ENCODE peak calls at places on chromosome 17, in four cellular contexts. One of them, this sample, is unnamed.

GRCh38 chr17:57521606-57522435 is 223.3 kb downstream of the CCDC182 start:
- DNase-seq in heart right ventricle: no peak
- DNase-seq in effector memory CD4-positive, alpha-beta T cell: no peak
- DNase-seq in H7: no peak
- DNase-seq in this sample: no peak

GRCh38 chr17:6361733-6362132 is 73.2 kb downstream of the AIPL1 start:
- DNase-seq in heart right ventricle: no peak
- DNase-seq in effector memory CD4-positive, alpha-beta T cell: no peak
- DNase-seq in H7: peak; percentile 73
- DNase-seq in this sample: no peak

GRCh38 chr17:8256291-8256690 is 7.2 kb downstream of the PFAS start:
- DNase-seq in heart right ventricle: no peak
- DNase-seq in effector memory CD4-positive, alpha-beta T cell: no peak
- DNase-seq in H7: no peak
- DNase-seq in this sample: no peak

GRCh38 chr17:78875738-78876597 is 27.0 kb downstream of the CEP295NL start:
- DNase-seq in heart right ventricle: no peak
- DNase-seq in effector memory CD4-positive, alpha-beta T cell: no peak
- DNase-seq in H7: peak; percentile 30
- DNase-seq in this sample: no peak

GRCh38 chr17:7836596-7837374 is 2.8 kb downstream of the KDM6B start:
- DNase-seq in heart right ventricle: peak; percentile 95
- DNase-seq in effector memory CD4-positive, alpha-beta T cell: peak; percentile 66
- DNase-seq in H7: peak; percentile 92
- DNase-seq in this sample: peak; percentile 57

GRCh38 chr17:81401727-81402529 is 6.7 kb downstream of the BAHCC1 start:
- DNase-seq in heart right ventricle: no peak
- DNase-seq in effector memory CD4-positive, alpha-beta T cell: no peak
- DNase-seq in H7: peak; percentile 90
- DNase-seq in this sample: no peak

GRCh38 chr17:77491921-77492445 is 351.2 kb downstream of the SEC14L1 start:
- DNase-seq in heart right ventricle: no peak
- DNase-seq in effector memory CD4-positive, alpha-beta T cell: peak; percentile 23
- DNase-seq in H7: peak; percentile 35
- DNase-seq in this sample: peak; percentile 56

GRCh38 chr17:67666710-67667109 is 51.0 kb upstream of the NOL11 start:
- DNase-seq in heart right ventricle: no peak
- DNase-seq in effector memory CD4-positive, alpha-beta T cell: no peak
- DNase-seq in H7: no peak
- DNase-seq in this sample: no peak

GRCh38 chr17:50196826-50197225 is 4.6 kb downstream of the COL1A1 start:
- DNase-seq in heart right ventricle: no peak
- DNase-seq in effector memory CD4-positive, alpha-beta T cell: no peak
- DNase-seq in H7: no peak
- DNase-seq in this sample: no peak

GRCh38 chr17:68957944-68958343 is 2.8 kb upstream of the ABCA8 start:
- DNase-seq in heart right ventricle: no peak
- DNase-seq in effector memory CD4-positive, alpha-beta T cell: no peak
- DNase-seq in H7: no peak
- DNase-seq in this sample: no peak

GRCh38 chr17:1059131-1059795 is 62.3 kb downstream of the TIMM22 start:
- DNase-seq in heart right ventricle: no peak
- DNase-seq in effector memory CD4-positive, alpha-beta T cell: no peak
- DNase-seq in H7: no peak
- DNase-seq in this sample: no peak

GRCh38 chr17:1056761-1057160 is 59.8 kb downstream of the TIMM22 start:
- DNase-seq in heart right ventricle: no peak
- DNase-seq in effector memory CD4-positive, alpha-beta T cell: no peak
- DNase-seq in H7: no peak
- DNase-seq in this sample: no peak

GRCh38 chr17:1055751-1056645 is 59.1 kb downstream of the TIMM22 start:
- DNase-seq in heart right ventricle: peak; percentile 75
- DNase-seq in effector memory CD4-positive, alpha-beta T cell: no peak
- DNase-seq in H7: peak; percentile 97
- DNase-seq in this sample: no peak

GRCh38 chr17:1058423-1059130 is 61.6 kb downstream of the TIMM22 start:
- DNase-seq in heart right ventricle: peak; percentile 46
- DNase-seq in effector memory CD4-positive, alpha-beta T cell: no peak
- DNase-seq in H7: peak; percentile 90
- DNase-seq in this sample: no peak

GRCh38 chr17:1060991-1061390 is 64.1 kb downstream of the TIMM22 start:
- DNase-seq in heart right ventricle: no peak
- DNase-seq in effector memory CD4-positive, alpha-beta T cell: no peak
- DNase-seq in H7: no peak
- DNase-seq in this sample: no peak
- H3K4me3 ChIP-seq in heart right ventricle: no peak overlapping the region
- H3K4me3 ChIP-seq in effector memory CD4-positive, alpha-beta T cell: no peak overlapping the region
- H3K4me3 ChIP-seq in H7: no peak overlapping the region
- H3K4me3 ChIP-seq in this sample: no peak overlapping the region

GRCh38 chr17:32125848-32126153 is 16.5 kb upstream of the RHOT1 start:
- DNase-seq in heart right ventricle: no peak
- DNase-seq in effector memory CD4-positive, alpha-beta T cell: no peak
- DNase-seq in H7: no peak
- DNase-seq in this sample: no peak

GRCh38 chr17:32124985-32125847 is 17.1 kb upstream of the RHOT1 start:
- DNase-seq in heart right ventricle: no peak
- DNase-seq in effector memory CD4-positive, alpha-beta T cell: no peak
- DNase-seq in H7: no peak
- DNase-seq in this sample: no peak

GRCh38 chr17:32126325-32126724 is 16.0 kb upstream of the RHOT1 start:
- DNase-seq in heart right ventricle: no peak
- DNase-seq in effector memory CD4-positive, alpha-beta T cell: no peak
- DNase-seq in H7: no peak
- DNase-seq in this sample: no peak

GRCh38 chr17:32127156-32127897 is 15.0 kb upstream of the RHOT1 start:
- DNase-seq in heart right ventricle: peak; percentile 87
- DNase-seq in effector memory CD4-positive, alpha-beta T cell: peak; percentile 67
- DNase-seq in H7: peak; percentile 74
- DNase-seq in this sample: peak; percentile 81

GRCh38 chr17:32126746-32127145 is 15.6 kb upstream of the RHOT1 start:
- DNase-seq in heart right ventricle: no peak
- DNase-seq in effector memory CD4-positive, alpha-beta T cell: no peak
- DNase-seq in H7: no peak
- DNase-seq in this sample: no peak
- H3K4me3 ChIP-seq in heart right ventricle: peak overlapping the region; percentile 63
- H3K4me3 ChIP-seq in effector memory CD4-positive, alpha-beta T cell: peak overlapping the region; percentile 87
- H3K4me3 ChIP-seq in H7: no peak overlapping the region
- H3K4me3 ChIP-seq in this sample: no peak overlapping the region

GRCh38 chr17:55577011-55577586 is 65.8 kb upstream of the SMIM36 start:
- DNase-seq in heart right ventricle: peak; percentile 30
- DNase-seq in effector memory CD4-positive, alpha-beta T cell: no peak
- DNase-seq in H7: no peak
- DNase-seq in this sample: peak; percentile 66
- H3K4me3 ChIP-seq in heart right ventricle: peak overlapping the region; percentile 43
- H3K4me3 ChIP-seq in effector memory CD4-positive, alpha-beta T cell: peak overlapping the region; percentile 60
- H3K4me3 ChIP-seq in H7: no peak overlapping the region
- H3K4me3 ChIP-seq in this sample: peak overlapping the region; percentile 57

DNA sequence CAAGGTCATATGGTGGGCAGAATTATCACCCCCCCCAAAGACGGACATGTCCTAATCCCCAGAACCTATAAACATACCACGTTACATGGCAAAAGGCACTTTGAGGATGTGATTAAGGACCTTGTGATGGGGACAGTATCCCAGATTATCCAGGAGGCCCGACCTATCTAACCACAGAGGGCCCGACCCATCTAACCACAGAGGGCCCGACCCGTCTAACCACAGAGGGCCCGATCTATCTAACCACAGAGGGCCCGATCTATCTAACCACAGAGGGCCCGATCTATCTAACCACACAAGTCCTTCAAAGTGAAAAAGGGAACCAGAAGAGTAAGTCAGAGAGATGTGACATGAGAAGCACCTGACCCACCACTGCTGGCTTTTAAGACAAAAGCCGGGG is 56.8 kb downstream of the ANKFY1 start:
- DNase-seq in heart right ventricle: no peak
- DNase-seq in effector memory CD4-positive, alpha-beta T cell: no peak
- DNase-seq in H7: no peak
- DNase-seq in this sample: no peak
- H3K4me3 ChIP-seq in heart right ventricle: no peak overlapping the region
- H3K4me3 ChIP-seq in effector memory CD4-positive, alpha-beta T cell: no peak overlapping the region
- H3K4me3 ChIP-seq in H7: no peak overlapping the region
- H3K4me3 ChIP-seq in this sample: no peak overlapping the region

GRCh38 chr17:45410144-45411091 is 22.3 kb downstream of the ARHGAP27 start:
- DNase-seq in heart right ventricle: peak; percentile 66
- DNase-seq in effector memory CD4-positive, alpha-beta T cell: peak; percentile 32
- DNase-seq in H7: peak; percentile 59
- DNase-seq in this sample: peak; percentile 58
- H3K4me3 ChIP-seq in heart right ventricle: peak overlapping the region; percentile 38
- H3K4me3 ChIP-seq in effector memory CD4-positive, alpha-beta T cell: peak overlapping the region; percentile 90
- H3K4me3 ChIP-seq in H7: no peak overlapping the region
- H3K4me3 ChIP-seq in this sample: peak overlapping the region; percentile 97

DNA sequence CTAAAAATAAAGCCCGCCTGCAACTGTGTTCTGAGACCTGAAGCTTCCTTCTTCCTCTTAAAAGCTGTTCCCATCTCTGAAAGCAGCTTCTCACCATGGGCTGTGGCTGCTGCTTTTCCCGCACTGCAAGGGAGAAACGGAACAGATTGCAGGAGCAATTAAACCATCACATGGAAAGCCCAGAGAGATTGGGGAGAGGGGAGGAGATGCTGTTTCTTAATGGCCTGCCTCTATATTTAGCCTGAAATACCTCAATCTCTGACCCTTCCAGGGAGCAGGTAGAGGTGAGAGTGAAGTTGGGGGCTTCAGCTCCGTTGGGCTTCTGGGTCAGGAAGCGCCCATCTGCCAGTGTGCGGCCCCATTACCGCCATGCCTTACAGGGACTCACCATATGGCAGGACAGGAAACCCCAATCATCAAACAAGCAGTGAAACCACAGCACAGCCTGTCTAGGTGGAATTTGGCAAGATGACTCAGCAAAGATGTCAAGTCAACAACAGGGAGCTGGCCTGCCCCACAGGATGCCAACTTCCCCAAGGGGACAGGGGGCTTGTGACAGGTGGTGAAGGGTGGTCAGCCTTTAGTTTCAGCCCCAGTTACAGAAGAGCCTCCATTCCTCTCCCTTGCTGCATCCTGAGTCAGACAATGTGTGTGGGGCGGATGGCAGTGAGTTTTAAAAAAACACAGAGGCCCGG is 286.6 kb upstream of the CCL2 start:
- DNase-seq in heart right ventricle: no peak
- DNase-seq in effector memory CD4-positive, alpha-beta T cell: no peak
- DNase-seq in H7: no peak
- DNase-seq in this sample: peak; percentile 22
- H3K4me3 ChIP-seq in heart right ventricle: no peak overlapping the region
- H3K4me3 ChIP-seq in effector memory CD4-positive, alpha-beta T cell: no peak overlapping the region
- H3K4me3 ChIP-seq in H7: no peak overlapping the region
- H3K4me3 ChIP-seq in this sample: no peak overlapping the region

DNA sequence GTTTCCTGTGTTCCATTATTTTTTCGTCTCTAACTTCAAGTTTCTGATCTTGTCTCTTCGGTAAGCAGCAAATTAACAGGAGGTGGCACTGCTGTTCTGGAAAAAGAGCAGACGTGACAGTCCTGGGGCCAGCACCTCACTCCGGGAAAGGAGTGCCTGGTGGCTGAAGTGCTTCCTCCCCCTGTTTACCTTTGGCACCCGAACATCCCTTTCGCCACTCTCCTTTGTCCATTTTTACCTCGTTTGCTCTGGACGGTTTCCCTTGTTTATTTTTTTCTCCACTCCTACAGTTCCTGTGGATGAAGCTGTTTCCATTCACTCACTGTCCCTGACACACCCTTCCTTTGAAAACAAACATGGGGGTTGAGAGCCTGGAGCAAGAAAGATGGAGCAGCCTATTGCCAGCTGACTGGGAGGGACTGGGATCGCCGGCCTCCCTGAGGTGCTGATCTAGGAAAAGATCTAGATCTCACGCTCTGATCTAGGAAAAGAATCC is 12.6 kb downstream of the SAP30BP start:
- DNase-seq in heart right ventricle: peak; percentile 46
- DNase-seq in effector memory CD4-positive, alpha-beta T cell: no peak
- DNase-seq in H7: no peak
- DNase-seq in this sample: no peak
- H3K4me3 ChIP-seq in heart right ventricle: no peak overlapping the region
- H3K4me3 ChIP-seq in effector memory CD4-positive, alpha-beta T cell: no peak overlapping the region
- H3K4me3 ChIP-seq in H7: no peak overlapping the region
- H3K4me3 ChIP-seq in this sample: no peak overlapping the region

DNA sequence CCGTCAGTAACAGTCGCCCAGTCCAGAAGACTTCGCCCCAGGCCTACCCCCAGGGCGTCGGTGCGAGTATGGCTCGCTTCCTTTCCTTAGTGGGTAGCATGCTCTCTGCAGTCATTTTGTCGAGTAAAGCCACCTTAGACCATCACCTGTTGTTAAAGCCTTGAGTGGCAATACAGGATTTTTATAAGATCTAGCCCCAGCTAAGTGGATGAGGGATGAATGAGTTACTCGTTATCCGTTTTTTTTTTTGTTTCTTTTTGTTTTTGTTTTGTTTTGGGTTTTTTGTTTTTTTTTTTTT is 322 bp upstream of the KLHL11 start:
- DNase-seq in heart right ventricle: no peak
- DNase-seq in effector memory CD4-positive, alpha-beta T cell: no peak
- DNase-seq in H7: no peak
- DNase-seq in this sample: no peak
- H3K4me3 ChIP-seq in heart right ventricle: peak overlapping the region; percentile 100
- H3K4me3 ChIP-seq in effector memory CD4-positive, alpha-beta T cell: peak overlapping the region; percentile 92
- H3K4me3 ChIP-seq in H7: peak overlapping the region; percentile 15
- H3K4me3 ChIP-seq in this sample: no peak overlapping the region

DNA sequence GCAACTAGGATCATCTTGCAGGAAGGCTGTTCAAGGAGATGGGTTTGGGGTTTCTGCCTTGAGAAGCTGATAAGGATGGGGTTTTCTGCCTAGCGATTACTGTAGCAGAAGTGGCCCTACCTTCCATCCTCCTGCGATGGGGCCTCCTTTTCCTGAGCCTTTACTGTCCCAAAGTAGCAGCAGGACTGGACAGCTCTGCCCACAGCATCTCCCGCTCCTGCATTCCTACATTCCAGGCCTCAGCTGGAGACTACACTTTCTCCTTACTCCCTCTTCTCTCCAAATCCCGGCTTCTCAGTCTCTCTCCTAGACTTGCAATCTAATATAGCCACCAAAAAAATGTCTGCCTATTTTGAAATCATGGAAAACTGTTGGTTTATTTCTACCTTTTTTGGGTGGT is 355.4 kb downstream of the CA10 start:
- DNase-seq in heart right ventricle: no peak
- DNase-seq in effector memory CD4-positive, alpha-beta T cell: no peak
- DNase-seq in H7: peak; percentile 13
- DNase-seq in this sample: no peak
- H3K4me3 ChIP-seq in heart right ventricle: no peak overlapping the region
- H3K4me3 ChIP-seq in effector memory CD4-positive, alpha-beta T cell: no peak overlapping the region
- H3K4me3 ChIP-seq in H7: no peak overlapping the region
- H3K4me3 ChIP-seq in this sample: no peak overlapping the region